ENCODE peak calls at places on chromosome 18, in four cellular contexts. One of them, this sample, is unnamed.

GRCh38 chr18:32804126-32804888 is 31.5 kb upstream of the KLHL14 start:
- DNase-seq in neural progenitor cell: peak
- DNase-seq in A673: no peak
- DNase-seq in fibroblast of lung: no peak
- DNase-seq in this sample: no peak

GRCh38 chr18:42038936-42039335 is 83.9 kb downstream of the PIK3C3 start:
- DNase-seq in neural progenitor cell: no peak
- DNase-seq in A673: no peak
- DNase-seq in fibroblast of lung: peak
- DNase-seq in this sample: peak

GRCh38 chr18:69172046-69172445 is 228.6 kb upstream of the DOK6 start:
- DNase-seq in neural progenitor cell: no peak
- DNase-seq in A673: no peak
- DNase-seq in fibroblast of lung: no peak
- DNase-seq in this sample: peak

GRCh38 chr18:80183273-80184050 is 63.9 kb downstream of the PARD6G start:
- DNase-seq in neural progenitor cell: no peak
- DNase-seq in A673: no peak
- DNase-seq in fibroblast of lung: no peak
- DNase-seq in this sample: no peak

GRCh38 chr18:69992776-69993175 is 45.1 kb upstream of the CD226 start:
- DNase-seq in neural progenitor cell: no peak
- DNase-seq in A673: no peak
- DNase-seq in fibroblast of lung: peak
- DNase-seq in this sample: peak

GRCh38 chr18:57205641-57206040 is 58.8 kb downstream of the BOD1L2 start:
- DNase-seq in neural progenitor cell: no peak
- DNase-seq in A673: no peak
- DNase-seq in fibroblast of lung: no peak
- DNase-seq in this sample: no peak

GRCh38 chr18:80104364-80104779 is 4.7 kb upstream of the ADNP2 start:
- DNase-seq in neural progenitor cell: peak
- DNase-seq in A673: no peak
- DNase-seq in fibroblast of lung: no peak
- DNase-seq in this sample: no peak

GRCh38 chr18:68740966-68741365 is 26.1 kb upstream of the TMX3 start:
- DNase-seq in neural progenitor cell: no peak
- DNase-seq in A673: no peak
- DNase-seq in fibroblast of lung: peak
- DNase-seq in this sample: no peak

GRCh38 chr18:54250846-54251251 is 18.5 kb upstream of the POLI start:
- DNase-seq in neural progenitor cell: no peak
- DNase-seq in A673: no peak
- DNase-seq in fibroblast of lung: no peak
- DNase-seq in this sample: no peak

GRCh38 chr18:58100154-58100553 is 56.1 kb downstream of the NEDD4L start:
- DNase-seq in neural progenitor cell: no peak
- DNase-seq in A673: no peak
- DNase-seq in fibroblast of lung: no peak
- DNase-seq in this sample: no peak

GRCh38 chr18:75307530-75307929 is 96.9 kb downstream of the TSHZ1 start:
- DNase-seq in neural progenitor cell: no peak
- DNase-seq in A673: no peak
- DNase-seq in fibroblast of lung: no peak
- DNase-seq in this sample: no peak

GRCh38 chr18:48915621-48916425 is 34.9 kb downstream of the SMAD7 start:
- DNase-seq in neural progenitor cell: no peak
- DNase-seq in A673: no peak
- DNase-seq in fibroblast of lung: peak
- DNase-seq in this sample: no peak

GRCh38 chr18:48676756-48677368 is 138.0 kb downstream of the CTIF start:
- DNase-seq in neural progenitor cell: peak
- DNase-seq in A673: peak
- DNase-seq in fibroblast of lung: peak
- DNase-seq in this sample: peak

GRCh38 chr18:49839012-49839411 is 25.7 kb upstream of the ACAA2 start:
- DNase-seq in neural progenitor cell: no peak
- DNase-seq in A673: no peak
- DNase-seq in fibroblast of lung: peak
- DNase-seq in this sample: peak

GRCh38 chr18:2570772-2571199 is 519 bp downstream of the METTL4 start:
- DNase-seq in neural progenitor cell: peak
- DNase-seq in A673: peak
- DNase-seq in fibroblast of lung: peak
- DNase-seq in this sample: peak

GRCh38 chr18:13433685-13434084 is 215.1 kb downstream of the LDLRAD4 start:
- DNase-seq in neural progenitor cell: no peak
- DNase-seq in A673: no peak
- DNase-seq in fibroblast of lung: no peak
- DNase-seq in this sample: no peak

GRCh38 chr18:58243401-58243800 is 199.4 kb downstream of the NEDD4L start:
- DNase-seq in neural progenitor cell: no peak
- DNase-seq in A673: no peak
- DNase-seq in fibroblast of lung: no peak
- DNase-seq in this sample: no peak

GRCh38 chr18:79903071-79903635 is 48.3 kb downstream of the SLC66A2 start:
- DNase-seq in neural progenitor cell: no peak
- DNase-seq in A673: no peak
- DNase-seq in fibroblast of lung: no peak
- DNase-seq in this sample: no peak

GRCh38 chr18:35158728-35159443 is 81.9 kb upstream of the ZNF397 start:
- DNase-seq in neural progenitor cell: no peak
- DNase-seq in A673: no peak
- DNase-seq in fibroblast of lung: no peak
- DNase-seq in this sample: no peak

GRCh38 chr18:75334869-75335268 is 92.6 kb downstream of the SMIM21 start:
- DNase-seq in neural progenitor cell: no peak
- DNase-seq in A673: no peak
- DNase-seq in fibroblast of lung: no peak
- DNase-seq in this sample: no peak

GRCh38 chr18:59742325-59743111 is 45.3 kb upstream of the CCBE1 start:
- DNase-seq in neural progenitor cell: no peak
- DNase-seq in A673: no peak
- DNase-seq in fibroblast of lung: peak
- DNase-seq in this sample: no peak

GRCh38 chr18:29874519-29875098 is 1167.9 kb downstream of the DSC3 start:
- DNase-seq in neural progenitor cell: peak
- DNase-seq in A673: peak
- DNase-seq in fibroblast of lung: peak
- DNase-seq in this sample: peak

GRCh38 chr18:2932247-2933181 is 80.4 kb downstream of the LPIN2 start:
- DNase-seq in neural progenitor cell: peak
- DNase-seq in A673: peak
- DNase-seq in fibroblast of lung: peak
- DNase-seq in this sample: peak

GRCh38 chr18:2303517-2304238 is 267.6 kb downstream of the METTL4 start:
- DNase-seq in neural progenitor cell: no peak
- DNase-seq in A673: no peak
- DNase-seq in fibroblast of lung: peak
- DNase-seq in this sample: peak

GRCh38 chr18:75137346-75137877 is 71.5 kb downstream of the PTGR3 start:
- DNase-seq in neural progenitor cell: no peak
- DNase-seq in A673: no peak
- DNase-seq in fibroblast of lung: no peak
- DNase-seq in this sample: no peak

GRCh38 chr18:35085450-35086032 is 44.3 kb downstream of the MAPRE2 start:
- DNase-seq in neural progenitor cell: no peak
- DNase-seq in A673: no peak
- DNase-seq in fibroblast of lung: no peak
- DNase-seq in this sample: no peak

GRCh38 chr18:48170651-48171050 is 238.5 kb downstream of the ZBTB7C start:
- DNase-seq in neural progenitor cell: no peak
- DNase-seq in A673: no peak
- DNase-seq in fibroblast of lung: no peak
- DNase-seq in this sample: no peak

GRCh38 chr18:2985628-2986027 is 27.3 kb downstream of the LPIN2 start:
- DNase-seq in neural progenitor cell: no peak
- DNase-seq in A673: no peak
- DNase-seq in fibroblast of lung: peak
- DNase-seq in this sample: peak

GRCh38 chr18:37578886-37579513 is 13.4 kb upstream of the CELF4 start:
- DNase-seq in neural progenitor cell: peak
- DNase-seq in A673: peak
- DNase-seq in fibroblast of lung: no peak
- DNase-seq in this sample: peak

GRCh38 chr18:36066001-36066400 is 1.4 kb downstream of the RPRD1A start:
- DNase-seq in neural progenitor cell: no peak
- DNase-seq in A673: no peak
- DNase-seq in fibroblast of lung: peak
- DNase-seq in this sample: no peak

DNA sequence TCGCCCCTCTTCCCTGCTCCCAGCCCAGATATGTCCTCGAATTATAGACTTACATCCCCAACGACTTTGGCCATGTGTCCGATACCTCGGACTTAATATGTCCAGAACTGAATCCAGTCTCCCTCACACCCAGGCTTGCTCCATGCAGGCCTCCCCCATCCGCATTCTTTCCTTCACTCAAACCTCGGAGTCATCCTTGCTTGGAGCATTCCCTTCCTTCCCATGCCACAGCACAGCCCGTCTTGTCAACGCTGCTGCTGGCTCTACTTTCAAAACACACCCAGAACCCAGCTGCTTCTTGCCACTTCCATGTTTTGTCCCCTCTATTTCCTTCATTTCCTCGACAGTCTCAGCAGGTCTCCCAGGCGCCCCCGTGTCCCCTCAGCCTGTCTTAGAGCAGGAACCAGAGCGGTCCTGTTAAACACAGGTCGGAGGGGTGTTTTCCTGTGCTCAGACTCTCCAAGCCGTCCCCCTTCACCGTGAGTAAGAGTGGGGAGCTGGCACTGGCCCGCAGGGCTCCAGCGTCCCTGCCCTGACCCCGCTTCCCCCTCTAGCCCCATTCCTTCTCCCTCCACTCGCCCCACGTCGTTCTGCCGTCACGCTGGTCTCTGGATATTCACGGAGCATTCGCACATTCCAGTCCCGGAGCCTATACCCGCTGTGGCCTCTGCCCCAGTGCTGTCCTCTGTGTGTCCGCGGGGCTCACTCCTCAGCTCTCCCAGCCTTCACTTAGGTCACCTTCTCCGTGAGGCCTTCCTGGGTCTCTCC is 54.4 kb downstream of the VAPA start:
- DNase-seq in neural progenitor cell: no peak
- DNase-seq in A673: no peak
- DNase-seq in fibroblast of lung: peak
- DNase-seq in this sample: no peak
- TF ChIP-seq EZH2 in neural progenitor cell: no peak
- TF ChIP-seq EZH2 in A673: no peak
- TF ChIP-seq EZH2 in fibroblast of lung: no peak
- TF ChIP-seq EZH2 in this sample: no peak

DNA sequence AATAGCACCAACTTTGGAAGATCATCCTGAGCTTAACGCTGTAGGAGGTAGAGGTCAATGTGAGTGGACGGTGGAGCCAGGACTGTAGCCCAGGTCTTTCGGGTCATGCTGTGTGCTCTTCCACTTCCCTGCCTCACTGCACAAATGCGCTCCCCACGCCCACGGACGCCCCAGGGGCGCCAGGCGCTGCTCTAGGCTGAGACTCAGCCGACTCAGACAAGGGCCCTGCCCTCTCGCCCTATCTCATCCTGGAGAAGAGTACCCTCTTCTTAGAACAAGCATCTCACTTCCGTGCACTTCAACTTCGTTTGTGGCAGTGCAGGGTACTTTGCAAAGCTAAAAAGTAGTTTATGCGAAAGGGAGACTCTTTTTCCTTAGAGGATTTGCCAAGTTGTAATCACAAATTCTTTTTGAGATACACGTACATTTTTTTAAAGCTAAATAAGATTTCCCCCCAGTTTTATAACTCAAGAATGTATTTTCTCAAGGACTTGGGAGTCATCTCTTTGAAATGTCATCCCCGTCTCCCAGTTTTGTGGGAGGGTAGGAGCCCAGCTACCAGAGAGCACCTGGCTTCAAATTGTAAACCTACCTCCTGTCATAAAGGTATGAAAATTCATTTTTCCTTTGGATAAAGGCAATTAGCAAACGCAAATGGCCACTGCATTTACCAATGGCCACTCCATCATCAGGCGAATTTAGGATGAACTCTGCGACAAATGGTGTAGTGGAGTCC is 1.2 kb upstream of the PRELID3A start:
- DNase-seq in neural progenitor cell: no peak
- DNase-seq in A673: no peak
- DNase-seq in fibroblast of lung: peak
- DNase-seq in this sample: no peak
- TF ChIP-seq EZH2 in neural progenitor cell: no peak
- TF ChIP-seq EZH2 in A673: no peak
- TF ChIP-seq EZH2 in fibroblast of lung: no peak
- TF ChIP-seq EZH2 in this sample: no peak

DNA sequence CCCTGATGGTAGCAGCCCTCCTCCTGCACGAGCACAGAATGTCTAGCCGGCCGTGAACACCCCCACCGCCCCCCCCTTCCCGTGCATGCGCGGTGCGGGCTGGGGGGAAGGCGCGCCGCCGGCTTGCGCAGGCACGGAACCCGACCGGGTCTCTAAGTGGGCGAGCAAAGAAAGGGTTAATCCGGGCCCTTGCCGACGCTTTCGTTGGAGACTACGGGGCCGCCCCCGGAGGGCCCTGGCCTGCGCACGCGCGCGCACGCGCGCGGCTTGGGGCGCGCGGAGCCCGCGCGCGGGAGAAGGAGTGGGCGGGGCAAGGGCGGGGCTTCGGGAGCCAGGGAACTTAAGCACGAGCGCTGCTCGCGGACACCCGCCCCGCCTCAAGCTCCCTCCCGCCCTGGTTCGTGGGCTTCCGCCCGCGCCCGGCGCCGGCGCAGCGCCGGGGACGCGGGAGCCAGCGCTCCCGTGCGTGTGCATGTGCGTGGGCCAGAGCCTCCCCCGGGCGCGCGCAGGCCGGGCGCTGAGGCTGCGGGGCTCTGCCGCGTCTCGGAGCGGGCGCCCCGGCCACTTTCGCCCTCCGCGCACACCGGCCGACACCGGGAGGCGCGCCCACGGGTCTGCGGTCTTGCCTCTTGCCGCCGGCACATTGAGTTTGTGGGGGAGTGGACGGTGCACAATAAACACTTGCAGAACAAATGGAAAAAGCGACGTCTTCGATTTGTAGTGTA is 617 bp upstream of the ZBTB14 start:
- DNase-seq in neural progenitor cell: peak
- DNase-seq in A673: peak
- DNase-seq in fibroblast of lung: peak
- DNase-seq in this sample: peak
- TF ChIP-seq EZH2 in neural progenitor cell: no peak
- TF ChIP-seq EZH2 in A673: no peak
- TF ChIP-seq EZH2 in fibroblast of lung: no peak
- TF ChIP-seq EZH2 in this sample: no peak

DNA sequence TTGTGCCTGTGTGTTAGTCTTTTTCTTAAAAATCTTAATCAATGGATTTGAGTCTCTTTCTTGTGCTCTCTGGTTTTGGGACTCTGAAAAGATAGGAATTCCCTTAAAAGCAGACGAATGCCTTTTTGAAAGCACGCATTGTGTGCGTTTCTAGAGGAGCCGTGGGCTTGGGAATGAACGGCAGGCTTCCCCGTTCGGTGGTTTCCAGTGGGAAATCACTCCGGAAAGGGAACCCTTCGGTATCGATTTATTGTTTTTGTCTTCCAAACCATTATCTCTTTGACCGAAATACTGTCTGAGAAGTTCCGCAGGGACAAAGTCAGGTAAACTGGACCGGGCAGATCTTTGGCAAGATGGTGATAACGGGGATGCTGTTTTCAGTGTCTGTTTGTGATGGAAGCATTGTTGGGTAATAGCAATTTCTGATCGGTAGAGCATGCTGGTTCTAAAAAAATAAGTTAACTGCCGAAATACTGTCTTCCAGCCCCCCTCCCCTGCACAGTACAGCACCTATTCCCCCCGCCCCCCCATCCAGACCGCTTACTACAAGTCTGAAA is 429 bp downstream of the SETBP1 start:
- DNase-seq in neural progenitor cell: no peak
- DNase-seq in A673: no peak
- DNase-seq in fibroblast of lung: no peak
- DNase-seq in this sample: no peak
- TF ChIP-seq EZH2 in neural progenitor cell: peak
- TF ChIP-seq EZH2 in A673: no peak
- TF ChIP-seq EZH2 in fibroblast of lung: no peak
- TF ChIP-seq EZH2 in this sample: no peak

This sample was measured in mammary epithelial cell.